ENCODE peak calls at places on chromosomes 7 and 10, in six cellular contexts. One of them, this sample, is unnamed.

GRCh38 chr7:156124356-156124755 is 312.1 kb upstream of the SHH start:
- DNase-seq in naive thymus-derived CD8-positive, alpha-beta T cell: no peak
- DNase-seq in spleen: no peak
- DNase-seq in Kasumi-1: no peak
- DNase-seq in stomach: no peak
- DNase-seq in left ventricle myocardium inferior: no peak
- DNase-seq in this sample: no peak

GRCh38 chr10:11798862-11799735 is 24.1 kb upstream of the PROSER2 start:
- DNase-seq in left ventricle myocardium inferior: no peak
- DNase-seq in spleen: no peak
- DNase-seq in stomach: no peak
- DNase-seq in Kasumi-1: peak
- DNase-seq in naive thymus-derived CD8-positive, alpha-beta T cell: no peak
- DNase-seq in this sample: no peak

GRCh38 chr7:103914147-103914899 is 75.1 kb downstream of the RELN start:
- DNase-seq in naive thymus-derived CD8-positive, alpha-beta T cell: no peak
- DNase-seq in left ventricle myocardium inferior: no peak
- DNase-seq in Kasumi-1: no peak
- DNase-seq in spleen: no peak
- DNase-seq in stomach: no peak
- DNase-seq in this sample: no peak

GRCh38 chr7:151804756-151805503 is 72.0 kb downstream of the PRKAG2 start:
- DNase-seq in naive thymus-derived CD8-positive, alpha-beta T cell: no peak
- DNase-seq in spleen: peak
- DNase-seq in left ventricle myocardium inferior: no peak
- DNase-seq in stomach: no peak
- DNase-seq in Kasumi-1: no peak
- DNase-seq in this sample: no peak

GRCh38 chr7:2521952-2522591 is 2.5 kb downstream of the LFNG start:
- DNase-seq in stomach: no peak
- DNase-seq in left ventricle myocardium inferior: peak
- DNase-seq in spleen: peak
- DNase-seq in naive thymus-derived CD8-positive, alpha-beta T cell: no peak
- DNase-seq in Kasumi-1: no peak
- DNase-seq in this sample: peak

GRCh38 chr7:1802899-1803298 is 132.8 kb downstream of the ELFN1 start:
- DNase-seq in left ventricle myocardium inferior: no peak
- DNase-seq in naive thymus-derived CD8-positive, alpha-beta T cell: no peak
- DNase-seq in spleen: no peak
- DNase-seq in Kasumi-1: no peak
- DNase-seq in stomach: peak
- DNase-seq in this sample: no peak

GRCh38 chr10:43237128-43237527 is 29.7 kb downstream of the RASGEF1A start:
- DNase-seq in naive thymus-derived CD8-positive, alpha-beta T cell: no peak
- DNase-seq in spleen: peak
- DNase-seq in Kasumi-1: no peak
- DNase-seq in stomach: no peak
- DNase-seq in left ventricle myocardium inferior: no peak
- DNase-seq in this sample: peak

GRCh38 chr10:12511651-12512050 is 162.3 kb downstream of the CAMK1D start:
- DNase-seq in stomach: no peak
- DNase-seq in naive thymus-derived CD8-positive, alpha-beta T cell: no peak
- DNase-seq in spleen: no peak
- DNase-seq in Kasumi-1: no peak
- DNase-seq in left ventricle myocardium inferior: no peak
- DNase-seq in this sample: no peak

GRCh38 chr7:133514551-133514950 is 261.7 kb downstream of the EXOC4 start:
- DNase-seq in Kasumi-1: no peak
- DNase-seq in spleen: no peak
- DNase-seq in naive thymus-derived CD8-positive, alpha-beta T cell: no peak
- DNase-seq in stomach: no peak
- DNase-seq in left ventricle myocardium inferior: no peak
- DNase-seq in this sample: no peak

GRCh38 chr10:101779544-101780186 is 3.6 kb downstream of the NPM3 start:
- DNase-seq in left ventricle myocardium inferior: peak
- DNase-seq in stomach: peak
- DNase-seq in naive thymus-derived CD8-positive, alpha-beta T cell: peak
- DNase-seq in spleen: peak
- DNase-seq in Kasumi-1: peak
- DNase-seq in this sample: peak

GRCh38 chr10:99393036-99393435 is 37.4 kb downstream of the GOT1 start:
- DNase-seq in Kasumi-1: no peak
- DNase-seq in spleen: no peak
- DNase-seq in stomach: no peak
- DNase-seq in naive thymus-derived CD8-positive, alpha-beta T cell: no peak
- DNase-seq in left ventricle myocardium inferior: no peak
- DNase-seq in this sample: no peak

GRCh38 chr7:71727347-71727746 is 595.4 kb downstream of the GALNT17 start:
- DNase-seq in spleen: peak
- DNase-seq in Kasumi-1: no peak
- DNase-seq in naive thymus-derived CD8-positive, alpha-beta T cell: no peak
- DNase-seq in left ventricle myocardium inferior: no peak
- DNase-seq in stomach: no peak
- DNase-seq in this sample: no peak